ENCODE peak calls at places on chromosome 7, in six cellular contexts. K is left lung, P is thoracic aorta, E is AG04450, M is upper lobe of right lung, Y is PC-3. S is an unnamed sample.

GRCh38 chr7:41629711-41630111 is 73.2 kb downstream of the INHBA start:
- DNase-seq in Y (no peak), P (no peak), E (no peak), M (no peak), K (no peak), S (no peak)

GRCh38 chr7:46034056-46034768 is 113.1 kb upstream of the IGFBP3 start:
- DNase-seq in P (no peak), M (no peak), K (no peak), E (peak; percentile 2), Y (peak; percentile 78), S (no peak)

GRCh38 chr7:30028749-30029635 is 780 bp downstream of the PLEKHA8 start:
- DNase-seq in E (no peak), K (peak; percentile 59), M (no peak), Y (peak; percentile 32), P (no peak), S (peak; percentile 30)

GRCh38 chr7:157020514-157021070 is 10.1 kb upstream of the MNX1 start:
- DNase-seq in K (no peak), E (no peak), P (no peak), M (peak; percentile 52), Y (no peak), S (no peak)

GRCh38 chr7:167976-168791 is 24.2 kb upstream of the FAM20C start:
- DNase-seq in K (peak; percentile 30), M (peak; percentile 58), E (no peak), P (no peak), Y (no peak), S (no peak)

GRCh38 chr7:4242706-4243105 is 439.4 kb upstream of the FOXK1 start:
- DNase-seq in K (no peak), Y (no peak), M (no peak), E (no peak), P (no peak), S (no peak)

GRCh38 chr7:86914468-86915054 is 144.9 kb downstream of the ELAPOR2 start:
- DNase-seq in P (no peak), M (no peak), K (no peak), Y (peak; percentile 53), E (no peak), S (no peak)

GRCh38 chr7:158737064-158737695 is 32.6 kb upstream of the NCAPG2 start:
- DNase-seq in E (no peak), M (no peak), K (no peak), Y (no peak), P (no peak), S (no peak)

GRCh38 chr7:27519801-27520200 is 142.9 kb downstream of the HIBADH start:
- DNase-seq in P (no peak), K (no peak), M (no peak), Y (no peak), E (no peak), S (no peak)

GRCh38 chr7:129258649-129259389 is 34.0 kb downstream of the AHCYL2 start:
- DNase-seq in P (no peak), E (no peak), K (no peak), Y (no peak), M (no peak), S (no peak)

GRCh38 chr7:18727094-18727870 is 231.7 kb downstream of the HDAC9 start:
- DNase-seq in K (no peak), Y (peak; percentile 27), E (no peak), P (no peak), M (no peak), S (no peak)

GRCh38 chr7:128022631-128023532 is 8.4 kb downstream of the LRRC4 start:
- DNase-seq in K (no peak), P (no peak), Y (peak; percentile 77), E (peak; percentile 43), M (no peak), S (no peak)

GRCh38 chr7:157276731-157277562 is 59.9 kb upstream of the DNAJB6 start:
- DNase-seq in Y (peak; percentile 35), M (peak; percentile 70), E (no peak), K (peak; percentile 40), P (no peak), S (no peak)

GRCh38 chr7:16668978-16669377 is 23.0 kb downstream of the BZW2 start:
- DNase-seq in M (no peak), Y (peak; percentile 11), E (no peak), P (no peak), K (no peak), S (no peak)

GRCh38 chr7:124688991-124689390 is 76.6 kb downstream of the GPR37 start:
- DNase-seq in K (no peak), M (no peak), P (no peak), E (peak; percentile 68), Y (peak; percentile 44), S (no peak)

GRCh38 chr7:19116121-19117080 is 1.0 kb downstream of the TWIST1 start:
- DNase-seq in M (peak; percentile 64), Y (peak; percentile 37), E (no peak), K (no peak), P (no peak), S (no peak)

GRCh38 chr7:18459439-18459838 is 36.1 kb upstream of the HDAC9 start:
- DNase-seq in M (no peak), K (no peak), P (no peak), Y (no peak), E (no peak), S (no peak)

GRCh38 chr7:150383710-150384397 is 4.7 kb downstream of the ZNF775 start:
- DNase-seq in M (peak; percentile 58), E (no peak), Y (no peak), P (no peak), K (no peak), S (no peak)

GRCh38 chr7:64887756-64888508 is 15.1 kb upstream of the ZNF273 start:
- DNase-seq in Y (no peak), E (no peak), P (no peak), M (peak; percentile 77), K (peak; percentile 52), S (peak; percentile 27)

GRCh38 chr7:143906895-143907294 is 4.9 kb upstream of the TCAF1 start:
- DNase-seq in E (no peak), K (no peak), P (no peak), M (no peak), Y (no peak), S (no peak)

GRCh38 chr7:50068026-50068425 is 25.0 kb downstream of the ZPBP start:
- DNase-seq in E (no peak), Y (peak; percentile 49), P (no peak), M (no peak), K (no peak), S (no peak)

GRCh38 chr7:80726731-80727130 is 88.3 kb downstream of the CD36 start:
- DNase-seq in E (no peak), M (no peak), Y (no peak), P (no peak), K (no peak), S (no peak)

GRCh38 chr7:80729586-80730320 is 91.3 kb downstream of the CD36 start:
- DNase-seq in M (no peak), E (no peak), K (no peak), Y (peak; percentile 43), P (no peak), S (no peak)

GRCh38 chr7:80735330-80735729 is 96.9 kb downstream of the CD36 start:
- DNase-seq in M (no peak), K (no peak), Y (no peak), E (no peak), P (no peak), S (no peak)

GRCh38 chr7:80736371-80736770 is 97.9 kb downstream of the CD36 start:
- DNase-seq in P (no peak), M (no peak), E (no peak), K (no peak), Y (no peak), S (no peak)

DNA sequence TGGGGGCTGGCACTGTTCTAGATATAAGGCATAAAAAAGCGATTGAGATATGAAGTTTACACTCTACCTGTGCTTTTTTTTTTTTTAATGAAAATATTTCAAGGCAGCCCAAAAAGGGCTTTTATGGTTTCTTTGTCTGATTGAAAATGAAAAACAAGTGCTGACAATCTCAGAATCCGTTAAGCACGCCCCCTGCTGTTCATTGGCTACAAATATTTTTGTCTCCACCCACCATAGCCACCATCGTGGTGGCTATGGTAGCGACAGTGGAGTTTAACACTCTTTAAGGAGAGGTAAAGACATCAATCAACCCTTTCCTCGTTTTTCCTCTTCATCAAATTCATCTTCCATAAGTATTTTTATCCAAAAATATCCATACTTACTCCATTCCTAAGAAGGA is 94.2 kb downstream of the CD36 start:
- DNase-seq in K (no peak), P (no peak), E (no peak), M (no peak), Y (peak; percentile 42), S (no peak)
- TF ChIP-seq CTCF in K (no peak), P (no peak), E (no peak), M (no peak), Y (peak; percentile 59), S (no peak)

DNA sequence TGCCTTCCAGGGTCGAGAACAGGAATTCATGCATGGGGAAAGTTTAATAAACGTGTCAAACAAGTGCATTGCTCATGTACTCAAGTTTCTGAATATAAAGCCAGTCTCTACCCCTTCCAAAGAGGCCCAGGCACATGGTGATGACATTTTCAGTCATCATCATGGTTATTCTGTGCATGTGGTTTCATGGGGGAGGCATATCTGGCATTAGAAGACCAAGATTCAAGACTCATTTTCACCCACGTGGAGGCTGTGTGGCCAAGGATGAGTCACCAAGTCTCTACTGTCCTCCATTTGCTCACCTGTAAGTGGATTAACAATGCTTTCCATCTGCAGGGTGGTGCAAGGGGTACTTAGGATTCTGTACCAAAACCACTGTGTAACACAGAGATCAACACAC is 34.0 kb upstream of the CNPY1 start:
- DNase-seq in Y (no peak), E (no peak), M (no peak), P (no peak), K (no peak), S (no peak)
- H3K4me3 ChIP-seq in Y (no peak overlapping the region), E (no peak overlapping the region), M (no peak overlapping the region), P (no peak overlapping the region), K (no peak overlapping the region), S (no peak overlapping the region)

GRCh38 chr7:35251606-35252310 is 2.1 kb downstream of the TBX20 start:
- DNase-seq in Y (no peak), K (no peak), E (no peak), M (no peak), P (no peak), S (no peak)

GRCh38 chr7:35250452-35250851 is 3.4 kb downstream of the TBX20 start:
- DNase-seq in P (no peak), M (no peak), E (no peak), Y (no peak), K (no peak), S (no peak)

GRCh38 chr7:35252584-35252983 is 1.3 kb downstream of the TBX20 start:
- DNase-seq in Y (no peak), K (no peak), P (no peak), E (no peak), M (no peak), S (no peak)

GRCh38 chr7:35249537-35249907 is 4.4 kb downstream of the TBX20 start:
- DNase-seq in Y (peak; percentile 67), M (no peak), E (no peak), P (no peak), K (no peak), S (no peak)

GRCh38 chr7:35250941-35251340 is 3.0 kb downstream of the TBX20 start:
- DNase-seq in P (no peak), Y (no peak), E (no peak), K (no peak), M (no peak), S (no peak)
- H3K27ac ChIP-seq in P (no peak overlapping the region), Y (no peak overlapping the region), E (no peak overlapping the region), K (no peak overlapping the region), M (no peak overlapping the region), S (no peak overlapping the region)

DNA sequence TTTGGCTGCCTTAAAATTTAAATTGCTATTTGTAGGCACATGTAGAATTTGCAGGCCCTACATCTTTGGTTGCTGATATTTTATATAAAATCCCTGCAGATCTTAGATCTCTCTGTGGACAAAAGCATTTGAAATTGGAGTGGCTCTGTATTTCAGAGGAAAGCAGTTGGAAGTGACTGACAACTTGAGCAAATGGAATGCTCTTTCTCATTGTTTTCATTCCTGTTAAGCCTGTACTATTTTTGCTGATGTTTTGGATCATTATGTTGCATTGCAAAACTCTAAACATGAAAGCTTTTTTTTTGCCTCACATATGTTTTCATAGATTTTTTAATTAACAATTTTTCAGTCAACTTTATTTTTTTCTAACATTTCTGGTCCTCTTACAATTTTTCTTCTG is 251.2 kb upstream of the MDFIC start:
- DNase-seq in E (no peak), P (no peak), M (no peak), K (no peak), Y (no peak), S (no peak)
- TF ChIP-seq CTCF in E (no peak), P (no peak), M (no peak), K (no peak), Y (no peak), S (no peak)

S was measured in CD8-positive, alpha-beta T cell.